ENCODE peak calls at places on chromosomes 1 and 21, in six cellular contexts. O, J, S, T, M and R are unnamed samples.
A peak's percentile ranks its signal among the peaks of the same experiment; 100 is the strongest.

GRCh38 chr1:155051777-155052398 is 772 bp downstream of the ADAM15 start:
- DNase-seq in O (no peak), J (no peak), S (peak; percentile 13), T (no peak), M (no peak), R (peak; percentile 70)

GRCh38 chr1:89525169-89525855 is 683 bp downstream of the LRRC8B start:
- DNase-seq in O (peak; percentile 61), J (peak; percentile 39), S (no peak), T (no peak), M (peak; percentile 35), R (peak; percentile 68)

GRCh38 chr1:56825436-56825835 is 6.2 kb upstream of the FYB2 start:
- DNase-seq in O (no peak), J (no peak), S (peak; percentile 21), T (no peak), M (no peak), R (no peak)

GRCh38 chr21:15062566-15062965 is 2.2 kb downstream of the NRIP1 start:
- DNase-seq in O (peak; percentile 20), J (peak; percentile 35), S (no peak), T (no peak), M (no peak), R (no peak)

GRCh38 chr1:21220815-21221214 is 44.1 kb upstream of the EIF4G3 start:
- DNase-seq in O (no peak), J (no peak), S (peak; percentile 30), T (no peak), M (no peak), R (peak; percentile 82)

GRCh38 chr1:113912594-113913311 is 7.6 kb downstream of the DCLRE1B start:
- DNase-seq in O (peak; percentile 33), J (no peak), S (peak; percentile 88), T (no peak), M (no peak), R (no peak)

GRCh38 chr21:40019076-40019475 is 151.8 kb downstream of the PCP4 start:
- DNase-seq in O (no peak), J (no peak), S (no peak), T (no peak), M (no peak), R (no peak)

GRCh38 chr1:207823880-207824566 is 72.2 kb downstream of the CD46 start:
- DNase-seq in O (peak; percentile 51), J (peak; percentile 97), S (peak; percentile 97), T (peak; percentile 54), M (peak; percentile 85), R (peak; percentile 67)

GRCh38 chr1:153488731-153489130 is 28.3 kb upstream of the S100A7 start:
- DNase-seq in O (no peak), J (no peak), S (no peak), T (no peak), M (no peak), R (no peak)

GRCh38 chr21:23801292-23801691 is 1806.0 kb downstream of the MRPL39 start:
- DNase-seq in O (no peak), J (no peak), S (no peak), T (no peak), M (no peak), R (no peak)

GRCh38 chr1:1004780-1005697 is 5.1 kb upstream of the HES4 start:
- DNase-seq in O (peak; percentile 86), J (no peak), S (peak; percentile 66), T (no peak), M (no peak), R (peak; percentile 90)
- TF ChIP-seq RFX5 in O (no peak), J (no peak), S (no peak), T (no peak), M (no peak), R (no peak)

GRCh38 chr1:25744140-25744581 is 55.8 kb upstream of the SELENON start:
- DNase-seq in O (peak; percentile 27), J (peak; percentile 39), S (peak; percentile 53), T (peak; percentile 63), M (no peak), R (peak; percentile 69)
- TF ChIP-seq RFX5 in O (no peak), J (no peak), S (no peak), T (no peak), M (no peak), R (no peak)

DNA sequence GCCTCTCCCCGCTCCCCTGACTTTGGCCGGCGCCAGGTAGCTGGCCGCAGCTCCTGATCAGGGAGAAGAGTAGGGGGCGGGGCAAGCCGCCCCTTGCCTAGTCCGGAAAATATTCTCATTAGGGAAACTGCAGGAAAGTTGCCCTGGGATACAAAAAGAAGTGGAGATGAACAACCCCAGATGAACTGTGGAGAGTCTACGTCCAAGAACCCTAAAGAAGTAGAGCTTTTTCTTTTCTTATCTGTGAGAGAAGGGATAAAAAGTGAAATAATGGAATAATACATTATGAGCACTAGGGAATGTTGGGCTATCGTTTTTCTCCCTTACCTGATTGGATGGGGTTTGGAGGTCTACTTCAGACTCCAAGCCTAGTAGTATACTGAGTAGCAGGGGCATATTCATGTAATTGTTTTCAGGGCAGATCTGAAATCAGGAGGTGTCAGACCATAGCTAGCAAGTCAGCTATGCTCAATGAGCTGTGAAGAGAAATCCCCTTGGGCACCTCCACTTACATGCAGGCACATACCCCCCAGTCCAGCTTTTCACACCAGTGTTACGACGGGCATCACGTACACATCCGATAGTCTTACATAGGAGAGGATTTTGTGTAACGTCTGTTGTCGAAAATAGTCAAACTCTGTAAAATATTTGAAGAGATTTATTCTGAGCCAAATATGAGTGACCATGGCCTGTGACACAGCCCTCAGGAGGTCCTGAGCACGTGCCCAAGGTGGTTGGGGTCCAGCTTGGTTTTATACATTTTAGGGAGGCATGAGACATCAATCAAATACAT is 1.7 kb upstream of the DUSP10 start:
- DNase-seq in O (no peak), J (no peak), S (no peak), T (no peak), M (peak; percentile 94), R (no peak)
- TF ChIP-seq RFX5 in O (no peak), J (no peak), S (no peak), T (no peak), M (no peak), R (no peak)

DNA sequence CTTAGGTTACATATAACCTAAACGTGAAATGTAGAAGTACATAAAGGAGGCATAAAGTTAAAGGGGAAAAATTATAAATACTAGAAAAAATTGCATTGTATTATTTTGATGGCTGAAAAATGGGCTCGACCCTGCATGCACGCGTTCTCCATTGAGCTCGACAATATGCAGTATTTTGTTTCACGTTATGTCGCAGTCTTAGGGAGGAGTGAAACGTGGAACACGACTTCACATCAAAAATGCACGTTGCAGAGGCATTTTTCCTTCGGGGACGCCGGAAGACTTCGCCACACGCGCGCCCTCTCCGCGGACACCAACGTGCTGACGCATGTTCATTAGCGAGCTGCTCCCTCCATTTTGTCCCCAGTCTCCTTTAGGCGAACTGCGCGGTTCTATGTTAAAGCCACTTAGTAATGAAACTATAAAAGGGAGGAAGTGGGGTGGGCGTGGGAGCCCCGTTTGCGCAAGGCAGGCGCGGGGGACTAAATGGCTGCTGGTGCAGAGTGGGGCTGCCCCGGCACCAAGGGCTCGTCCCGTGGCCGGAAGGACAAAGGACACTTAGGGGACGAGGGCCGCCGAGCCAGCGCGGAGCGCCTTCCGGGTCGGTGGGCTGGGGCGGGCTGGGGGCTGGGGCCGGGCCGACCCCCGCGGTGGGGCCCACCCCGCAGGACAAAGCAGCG is 722 bp upstream of the COX20 start:
- DNase-seq in O (peak; percentile 93), J (peak; percentile 95), S (peak; percentile 92), T (no peak), M (peak; percentile 88), R (peak; percentile 97)
- TF ChIP-seq RFX5 in O (no peak), J (no peak), S (no peak), T (no peak), M (no peak), R (no peak)

GRCh38 chr1:27045973-27046558 is 33.4 kb upstream of the TENT5B start:
- DNase-seq in O (peak; percentile 85), J (peak; percentile 58), S (peak; percentile 71), T (peak; percentile 90), M (no peak), R (peak; percentile 77)
- TF ChIP-seq RFX5 in O (no peak), J (no peak), S (no peak), T (no peak), M (no peak), R (no peak)

GRCh38 chr1:9317591-9318331 is 25.1 kb downstream of the SPSB1 start:
- DNase-seq in O (no peak), J (peak; percentile 45), S (peak; percentile 74), T (no peak), M (no peak), R (no peak)
- TF ChIP-seq RFX5 in O (no peak), J (no peak), S (no peak), T (no peak), M (no peak), R (no peak)

GRCh38 chr1:7611421-7612010 is 159.6 kb upstream of the VAMP3 start:
- DNase-seq in O (no peak), J (no peak), S (no peak), T (no peak), M (no peak), R (no peak)

GRCh38 chr1:7613851-7614205 is 157.3 kb upstream of the VAMP3 start:
- DNase-seq in O (no peak), J (no peak), S (no peak), T (no peak), M (no peak), R (no peak)

GRCh38 chr1:7615138-7615537 is 156.0 kb upstream of the VAMP3 start:
- DNase-seq in O (no peak), J (no peak), S (no peak), T (no peak), M (no peak), R (no peak)

GRCh38 chr1:7614576-7615074 is 156.5 kb upstream of the VAMP3 start:
- DNase-seq in O (no peak), J (no peak), S (no peak), T (no peak), M (no peak), R (peak; percentile 73)

DNA sequence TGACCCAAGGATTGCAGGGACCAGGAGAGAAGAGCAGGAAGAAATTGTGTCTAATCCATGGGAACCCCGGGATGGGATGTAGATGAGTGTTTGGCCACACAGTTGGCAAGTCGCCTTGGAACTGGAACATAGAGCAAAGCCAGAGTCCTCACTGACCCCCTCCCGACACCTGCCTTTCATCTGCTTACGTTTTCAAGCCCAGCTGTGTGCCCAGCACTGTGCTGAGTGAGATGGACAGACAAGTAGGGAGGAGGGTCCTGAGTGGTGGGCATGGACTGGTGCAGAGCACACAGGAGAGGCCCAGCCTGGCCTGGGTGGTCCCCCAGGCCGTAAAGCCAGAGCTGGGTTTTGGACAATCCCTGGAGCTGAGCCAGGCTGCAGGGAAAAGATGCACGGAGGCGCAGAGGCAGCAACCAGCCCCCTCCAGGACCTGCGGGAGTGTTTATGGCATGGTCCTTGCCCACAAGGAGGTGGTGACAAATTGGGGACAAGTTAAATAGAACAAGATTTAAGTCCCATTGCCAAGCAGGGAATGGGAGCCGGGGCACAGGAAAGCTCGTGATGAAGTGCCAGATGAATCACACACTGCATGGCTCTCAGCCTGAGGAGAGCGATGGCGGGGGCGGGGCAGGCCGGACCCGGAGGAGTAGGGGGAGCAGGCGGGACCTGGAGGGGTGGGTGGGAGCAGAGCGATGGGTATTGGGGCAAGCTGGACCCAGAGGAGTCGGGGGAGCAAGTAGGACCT is 157.8 kb upstream of the VAMP3 start:
- DNase-seq in O (no peak), J (no peak), S (no peak), T (no peak), M (no peak), R (no peak)
- TF ChIP-seq RFX5 in O (no peak), J (no peak), S (no peak), T (no peak), M (no peak), R (no peak)